ENCODE peak calls at places on chromosomes 12 and 14, in eight cellular contexts. L, N, A, Z, U, Y, C and J are unnamed samples.

GRCh38 chr14:104107101-104107581 is 21.6 kb downstream of the ASPG start:
- DNase-seq in L (no peak), N (peak; percentile 60), A (no peak), Z (peak; percentile 23), U (no peak), Y (no peak), C (no peak), J (no peak)

GRCh38 chr12:100986595-100987547 is 192.3 kb downstream of the ANO4 start:
- DNase-seq in L (no peak), N (no peak), A (peak; percentile 68), Z (no peak), U (peak; percentile 22), Y (no peak), C (no peak), J (no peak)

GRCh38 chr14:66508846-66509621 is 1.1 kb downstream of the GPHN start:
- DNase-seq in L (peak; percentile 16), N (peak; percentile 65), A (peak; percentile 21), Z (no peak), U (no peak), Y (peak; percentile 57), C (peak; percentile 34), J (peak; percentile 25)

GRCh38 chr12:12333980-12334709 is 15.9 kb downstream of the MANSC1 start:
- DNase-seq in L (peak; percentile 28), N (no peak), A (peak; percentile 51), Z (peak; percentile 65), U (no peak), Y (peak; percentile 63), C (peak; percentile 63), J (peak; percentile 58)

GRCh38 chr14:56422703-56423213 is 156.8 kb upstream of the TMEM260 start:
- DNase-seq in L (peak; percentile 60), N (peak; percentile 77), A (peak; percentile 74), Z (peak; percentile 88), U (peak; percentile 27), Y (peak; percentile 71), C (no peak), J (peak; percentile 93)

GRCh38 chr12:48946206-48946605 is 11.1 kb downstream of the ARF3 start:
- DNase-seq in L (no peak), N (no peak), A (no peak), Z (no peak), U (no peak), Y (no peak), C (no peak), J (no peak)

GRCh38 chr12:49428652-49429549 is 61.6 kb downstream of the SPATS2 start:
- DNase-seq in L (peak; percentile 63), N (no peak), A (peak; percentile 82), Z (no peak), U (peak; percentile 49), Y (no peak), C (no peak), J (peak; percentile 83)

GRCh38 chr14:33941727-33942126 is 9.1 kb downstream of the EGLN3 start:
- DNase-seq in L (no peak), N (no peak), A (no peak), Z (no peak), U (no peak), Y (no peak), C (no peak), J (no peak)

GRCh38 chr14:90518075-90518940 is 121.5 kb downstream of the CALM1 start:
- DNase-seq in L (no peak), N (no peak), A (no peak), Z (peak; percentile 46), U (no peak), Y (no peak), C (no peak), J (no peak)

GRCh38 chr14:92626041-92626440 is 112.5 kb downstream of the RIN3 start:
- DNase-seq in L (no peak), N (no peak), A (peak; percentile 36), Z (no peak), U (no peak), Y (no peak), C (no peak), J (peak; percentile 17)

GRCh38 chr14:77099425-77100167 is 1.5 kb downstream of the CIPC start:
- DNase-seq in L (peak; percentile 77), N (no peak), A (peak; percentile 83), Z (no peak), U (peak; percentile 91), Y (no peak), C (no peak), J (peak; percentile 73)

GRCh38 chr12:85280138-85280983 is at the start of gene ALX1:
- DNase-seq in L (no peak), N (no peak), A (peak; percentile 14), Z (no peak), U (peak; percentile 22), Y (peak; percentile 80), C (peak; percentile 67), J (peak; percentile 42)

GRCh38 chr12:111425655-111426054 is 19.9 kb downstream of the SH2B3 start:
- DNase-seq in L (no peak), N (no peak), A (no peak), Z (no peak), U (no peak), Y (no peak), C (no peak), J (no peak)

GRCh38 chr14:94008234-94008633 is 11.1 kb downstream of the CCDC197 start:
- DNase-seq in L (no peak), N (no peak), A (no peak), Z (no peak), U (no peak), Y (no peak), C (no peak), J (no peak)

DNA sequence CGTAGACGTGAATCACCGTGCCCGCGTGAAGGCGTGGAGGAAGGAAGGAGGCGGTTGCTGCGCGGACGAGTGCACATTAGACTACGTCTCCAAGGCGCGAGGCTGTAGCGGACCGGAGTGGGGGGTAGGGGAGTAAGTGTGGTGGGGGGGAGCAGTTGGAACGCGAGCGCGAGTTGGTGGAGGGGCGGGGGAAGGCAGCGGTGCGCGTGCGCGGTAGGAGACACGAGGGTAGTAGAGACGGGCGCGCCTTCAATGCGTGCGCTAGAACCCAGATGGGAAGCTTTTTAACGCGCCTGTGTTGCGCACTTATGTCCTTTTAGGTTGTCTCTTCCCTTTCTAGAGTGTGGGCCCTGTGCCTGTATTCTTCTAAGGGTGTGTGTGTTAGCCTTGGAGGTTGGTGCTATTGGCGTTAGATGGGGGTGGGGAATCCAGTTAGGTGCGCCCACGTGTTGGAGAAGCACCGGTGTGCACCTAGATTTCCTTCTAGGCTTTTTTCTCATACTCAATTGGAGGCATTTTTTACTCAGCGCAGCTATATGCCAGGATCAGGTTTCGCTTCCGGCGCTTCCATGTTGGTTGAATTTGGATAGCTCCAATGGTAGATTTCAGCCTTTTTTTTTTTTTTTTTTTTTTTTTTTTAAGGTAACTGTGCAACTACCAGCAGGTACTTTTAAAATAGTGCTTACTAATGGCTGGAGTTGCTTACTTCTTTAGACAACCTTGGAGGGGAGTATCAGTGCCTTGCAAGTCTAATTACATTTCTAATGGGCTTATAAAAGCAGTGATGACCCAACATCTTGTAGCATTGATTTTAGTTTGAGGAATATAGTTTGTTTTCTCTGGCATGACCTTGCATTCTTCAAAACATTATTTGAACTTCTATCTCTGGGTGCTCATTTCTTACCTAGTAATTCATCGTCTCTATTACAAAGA is 820 bp downstream of the EIF4B start:
- DNase-seq in L (peak; percentile 43), N (peak; percentile 79), A (peak; percentile 60), Z (peak; percentile 75), U (no peak), Y (peak; percentile 87), C (peak; percentile 62), J (peak; percentile 67)
- TF ChIP-seq CTCF in L (no peak), N (no peak), A (no peak), Z (no peak), U (no peak), Y (no peak), C (no peak), J (no peak)

DNA sequence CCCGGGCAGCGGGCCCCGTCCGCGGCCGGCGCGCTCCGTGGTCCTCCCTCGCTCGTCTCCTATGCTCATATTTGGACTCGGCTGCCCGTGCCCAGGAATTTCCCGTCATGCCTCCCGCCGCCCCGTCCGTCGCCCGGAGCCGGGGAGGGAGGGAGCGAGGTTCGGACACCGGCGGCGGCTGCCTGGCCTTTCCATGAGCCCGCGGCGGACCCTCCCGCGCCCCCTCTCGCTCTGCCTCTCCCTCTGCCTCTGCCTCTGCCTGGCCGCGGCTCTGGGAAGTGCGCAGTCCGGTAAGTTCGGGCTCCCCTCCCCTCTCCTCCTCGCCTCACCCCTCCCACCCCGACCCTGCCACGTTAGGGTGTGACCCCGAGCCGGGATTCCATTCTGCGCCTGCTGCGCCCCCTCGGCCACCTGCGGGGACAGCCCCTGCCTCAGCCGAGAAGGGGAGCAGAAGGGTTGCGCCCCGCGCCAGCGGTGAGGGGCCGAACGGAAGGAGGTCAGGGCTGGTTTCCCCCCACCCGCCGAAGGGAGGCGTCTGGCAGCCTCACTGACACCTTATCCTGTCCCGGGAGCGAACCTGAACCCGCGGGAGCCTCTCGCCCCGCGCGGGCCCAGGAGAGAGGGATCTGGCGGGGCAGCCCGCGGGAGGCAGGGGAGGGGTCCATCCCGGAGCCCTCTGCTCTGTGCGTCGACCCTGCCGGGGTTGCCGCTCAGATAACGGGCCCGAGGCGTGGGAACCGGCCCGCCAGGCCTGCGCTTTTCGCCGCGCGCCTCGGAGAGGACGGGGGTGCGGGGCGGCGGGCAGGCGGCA is at the start of gene MSRB3:
- DNase-seq in L (peak; percentile 64), N (peak; percentile 88), A (peak; percentile 60), Z (peak; percentile 43), U (peak; percentile 9), Y (peak; percentile 93), C (peak; percentile 65), J (peak; percentile 82)
- TF ChIP-seq CTCF in L (peak; percentile 51), N (no peak), A (no peak), Z (no peak), U (no peak), Y (peak; percentile 20), C (peak; percentile 28), J (peak; percentile 6)

DNA sequence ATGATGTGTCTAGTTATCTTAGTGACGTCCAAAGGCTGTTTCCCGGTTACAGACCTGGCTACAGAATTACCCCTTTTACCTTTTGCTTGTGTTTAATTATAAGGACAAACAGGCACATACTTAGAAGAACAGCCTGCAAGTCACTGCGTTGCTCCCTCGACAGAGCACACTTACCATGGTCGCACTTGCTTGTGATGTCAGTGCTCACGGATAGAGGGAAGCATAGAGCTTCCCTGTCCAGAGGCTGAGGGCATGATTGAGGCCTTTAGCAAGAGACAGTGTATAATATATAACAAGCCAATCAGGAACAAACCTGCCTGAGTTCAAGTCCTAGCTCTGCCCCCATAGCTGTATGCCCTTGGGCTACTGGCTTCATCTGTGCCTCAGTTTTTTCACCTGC is 73.2 kb upstream of the SCN8A start:
- DNase-seq in L (no peak), N (no peak), A (no peak), Z (no peak), U (no peak), Y (no peak), C (no peak), J (peak; percentile 6)
- TF ChIP-seq CTCF in L (no peak), N (no peak), A (no peak), Z (no peak), U (peak; percentile 9), Y (no peak), C (no peak), J (peak; percentile 11)

GRCh38 chr12:38053113-38053512 is 263.5 kb upstream of the ALG10B start:
- DNase-seq in L (no peak), N (no peak), A (no peak), Z (no peak), U (no peak), Y (no peak), C (no peak), J (no peak)

GRCh38 chr12:38056701-38057689 is 259.6 kb upstream of the ALG10B start:
- DNase-seq in L (peak; percentile 1), N (no peak), A (no peak), Z (no peak), U (no peak), Y (no peak), C (no peak), J (no peak)

GRCh38 chr12:38053655-38054464 is 262.7 kb upstream of the ALG10B start:
- DNase-seq in L (no peak), N (no peak), A (no peak), Z (peak; percentile 70), U (no peak), Y (no peak), C (no peak), J (no peak)
- TF ChIP-seq CTCF in L (no peak), N (no peak), A (no peak), Z (peak; percentile 73), U (no peak), Y (no peak), C (no peak), J (no peak)